ENCODE peak calls at places on chromosomes 3 and 15, in six cellular contexts. N, G, F, B, V and W are unnamed samples.

GRCh38 chr3:193708270-193708669 is 115.3 kb downstream of the OPA1 start:
- DNase-seq in N (no peak), G (no peak), F (no peak), B (no peak), V (no peak), W (no peak)

GRCh38 chr15:23823508-23823907 is 136.4 kb upstream of the NDN start:
- DNase-seq in N (no peak), G (no peak), F (peak; percentile 29), B (no peak), V (no peak), W (peak; percentile 6)

GRCh38 chr3:46449755-46450552 is 14.8 kb downstream of the LTF start:
- DNase-seq in N (peak; percentile 32), G (peak; percentile 8), F (no peak), B (no peak), V (peak; percentile 74), W (peak; percentile 56)

GRCh38 chr3:181700168-181701087 is 11.3 kb upstream of the SOX2 start:
- DNase-seq in N (peak; percentile 50), G (peak; percentile 54), F (peak; percentile 44), B (peak; percentile 21), V (peak; percentile 74), W (peak; percentile 62)

GRCh38 chr3:71304684-71305083 is 278.8 kb downstream of the FOXP1 start:
- DNase-seq in N (no peak), G (peak; percentile 72), F (peak; percentile 15), B (no peak), V (no peak), W (no peak)

GRCh38 chr3:128867200-128868125 is 12.0 kb upstream of the ACAD9 start:
- DNase-seq in N (no peak), G (no peak), F (no peak), B (no peak), V (no peak), W (no peak)

GRCh38 chr3:127747751-127748521 is 74.4 kb downstream of the MGLL start:
- DNase-seq in N (peak; percentile 84), G (peak; percentile 95), F (no peak), B (no peak), V (no peak), W (no peak)

GRCh38 chr15:42136513-42136912 is 19.9 kb downstream of the PLA2G4F start:
- DNase-seq in N (no peak), G (no peak), F (no peak), B (no peak), V (no peak), W (no peak)

GRCh38 chr3:16600771-16601538 is 4.3 kb downstream of the DAZL start:
- DNase-seq in N (peak; percentile 44), G (peak; percentile 81), F (peak; percentile 62), B (no peak), V (peak; percentile 59), W (peak; percentile 49)

GRCh38 chr15:91444656-91445055 is 344.6 kb downstream of the SV2B start:
- DNase-seq in N (no peak), G (no peak), F (no peak), B (no peak), V (no peak), W (no peak)

GRCh38 chr3:49554639-49555265 is 475 bp downstream of the BSN start:
- DNase-seq in N (no peak), G (peak; percentile 10), F (no peak), B (no peak), V (peak; percentile 80), W (no peak)

GRCh38 chr15:64232400-64232799 is 69.6 kb upstream of the PPIB start:
- DNase-seq in N (peak; percentile 46), G (peak; percentile 83), F (peak; percentile 10), B (no peak), V (no peak), W (no peak)

GRCh38 chr3:195908439-195909293 is at the start of gene TNK2:
- DNase-seq in N (peak; percentile 19), G (no peak), F (no peak), B (no peak), V (peak; percentile 28), W (no peak)

GRCh38 chr3:32951410-32951811 is at the start of gene CCR4:
- DNase-seq in N (no peak), G (no peak), F (no peak), B (no peak), V (no peak), W (no peak)

GRCh38 chr3:56976666-56977560 is 83.6 kb upstream of the SPATA12 start:
- DNase-seq in N (no peak), G (peak; percentile 67), F (no peak), B (no peak), V (no peak), W (no peak)

GRCh38 chr15:73564255-73564654 is 68.9 kb downstream of the NPTN start:
- DNase-seq in N (no peak), G (peak; percentile 47), F (no peak), B (no peak), V (peak; percentile 57), W (no peak)

GRCh38 chr3:20575153-20575552 is 389.1 kb upstream of the SGO1 start:
- DNase-seq in N (no peak), G (peak; percentile 78), F (no peak), B (no peak), V (no peak), W (no peak)

GRCh38 chr3:126391631-126392030 is 3.1 kb upstream of the CFAP100 start:
- DNase-seq in N (no peak), G (no peak), F (no peak), B (no peak), V (no peak), W (no peak)

GRCh38 chr15:61946778-61947177 is 113.5 kb downstream of the VPS13C start:
- DNase-seq in N (no peak), G (peak; percentile 57), F (no peak), B (no peak), V (no peak), W (no peak)

GRCh38 chr3:48301020-48301813 is 32.2 kb downstream of the SPINK8 start:
- DNase-seq in N (peak; percentile 67), G (peak; percentile 84), F (peak; percentile 80), B (peak; percentile 74), V (peak; percentile 91), W (peak; percentile 93)

GRCh38 chr3:48305396-48305795 is 28.1 kb downstream of the SPINK8 start:
- DNase-seq in N (no peak), G (no peak), F (no peak), B (no peak), V (no peak), W (no peak)

GRCh38 chr3:48299746-48300361 is 33.6 kb downstream of the SPINK8 start:
- DNase-seq in N (no peak), G (no peak), F (no peak), B (no peak), V (peak; percentile 18), W (no peak)

GRCh38 chr3:48303021-48303420 is 30.4 kb downstream of the SPINK8 start:
- DNase-seq in N (no peak), G (no peak), F (no peak), B (no peak), V (no peak), W (no peak)

DNA sequence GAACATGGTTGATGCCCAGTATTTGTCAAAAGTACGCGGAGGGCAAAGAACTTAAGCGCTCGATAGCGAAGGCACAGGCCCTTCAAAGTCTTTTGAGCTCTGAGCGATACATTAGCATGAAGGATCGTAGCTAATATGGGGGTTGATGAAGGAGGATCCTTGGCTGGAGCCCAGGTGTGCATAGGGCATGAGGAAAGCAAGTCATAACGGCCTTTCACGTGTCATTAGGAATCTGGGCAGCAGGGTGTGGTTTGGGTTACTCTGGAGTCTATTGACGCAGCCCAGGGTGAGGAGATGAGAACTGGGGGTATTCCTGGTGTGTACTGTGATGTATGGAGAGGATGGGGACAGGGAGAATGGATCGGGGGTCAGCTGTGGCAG is 31.7 kb downstream of the SPINK8 start:
- DNase-seq in N (peak; percentile 22), G (peak; percentile 19), F (peak; percentile 21), B (no peak), V (peak; percentile 18), W (peak; percentile 32)
- TF ChIP-seq BHLHE40 in N (no peak), G (no peak), F (no peak), B (no peak), V (no peak), W (no peak)

GRCh38 chr15:83694030-83694429 is 40.1 kb downstream of the ADAMTSL3 start:
- DNase-seq in N (peak; percentile 15), G (peak; percentile 32), F (no peak), B (no peak), V (no peak), W (no peak)
- TF ChIP-seq BHLHE40 in N (no peak), G (no peak), F (no peak), B (no peak), V (no peak), W (no peak)

GRCh38 chr3:8501388-8502131 is at the start of gene LMCD1:
- DNase-seq in N (peak; percentile 88), G (peak; percentile 95), F (peak; percentile 93), B (peak; percentile 64), V (peak; percentile 70), W (peak; percentile 88)

GRCh38 chr3:8500966-8501365 is 657 bp upstream of the LMCD1 start:
- DNase-seq in N (no peak), G (no peak), F (no peak), B (no peak), V (no peak), W (no peak)

GRCh38 chr3:8499181-8499611 is 2.4 kb upstream of the LMCD1 start:
- DNase-seq in N (no peak), G (no peak), F (peak; percentile 92), B (no peak), V (no peak), W (no peak)

GRCh38 chr3:8497582-8497981 is 4.0 kb upstream of the LMCD1 start:
- DNase-seq in N (no peak), G (peak; percentile 66), F (peak; percentile 75), B (no peak), V (no peak), W (no peak)

DNA sequence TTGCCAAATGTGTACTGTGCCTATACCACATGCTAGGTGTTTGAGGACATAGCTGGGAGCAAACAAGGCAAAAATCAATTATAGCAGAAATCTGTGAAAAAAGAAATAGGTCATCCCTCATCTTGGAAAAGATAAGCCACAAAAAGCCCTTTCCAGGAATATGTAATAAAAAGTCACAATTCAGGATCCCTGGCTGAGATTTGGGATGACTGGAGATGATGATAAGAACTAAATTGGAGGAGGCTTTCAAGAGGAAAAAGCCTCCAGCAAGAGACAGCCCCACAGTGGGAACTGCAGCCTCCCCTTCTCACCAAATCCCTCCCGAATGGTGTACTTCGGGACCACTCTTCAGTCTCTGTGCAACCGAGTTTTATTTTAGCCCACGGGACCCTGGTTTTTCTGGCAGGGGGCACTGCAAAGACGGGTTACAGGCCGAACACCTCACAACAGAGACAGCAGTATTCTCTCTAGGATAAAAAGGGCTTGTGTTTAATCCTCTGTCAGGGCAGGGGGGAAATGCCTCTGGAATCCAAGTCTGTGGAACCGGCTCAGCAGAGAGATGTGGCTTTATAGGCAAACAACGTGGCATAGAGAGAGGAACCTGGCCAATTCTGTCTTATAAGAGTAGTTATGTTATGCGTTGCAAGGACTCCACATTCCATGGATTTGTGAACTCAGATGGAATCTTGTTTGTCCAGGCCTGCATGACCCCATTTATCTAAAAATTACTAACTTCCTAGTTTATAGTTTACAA is 1.2 kb upstream of the LMCD1 start:
- DNase-seq in N (no peak), G (peak; percentile 81), F (peak; percentile 87), B (no peak), V (no peak), W (no peak)
- TF ChIP-seq BHLHE40 in N (no peak), G (no peak), F (no peak), B (no peak), V (no peak), W (no peak)

DNA sequence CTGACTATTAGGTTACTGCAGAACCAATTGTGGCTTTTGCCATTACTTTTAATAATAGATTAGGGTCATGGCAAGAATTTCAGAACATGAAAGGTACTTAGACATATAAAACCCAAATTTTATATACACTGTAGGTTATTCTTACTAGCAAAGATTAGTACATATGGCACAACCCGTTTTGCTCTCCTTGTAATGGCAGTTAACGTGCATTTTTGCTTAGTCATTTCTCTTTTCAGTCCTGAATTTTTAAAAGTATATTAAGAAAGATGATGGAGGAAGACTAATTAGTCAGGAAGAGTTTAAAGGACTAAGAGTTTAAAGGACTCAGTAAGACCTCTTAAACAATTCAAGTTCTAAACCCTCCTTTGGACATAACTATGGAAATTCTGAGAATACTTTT is 114.0 kb downstream of the PEAK1 start:
- DNase-seq in N (no peak), G (no peak), F (no peak), B (no peak), V (no peak), W (no peak)
- TF ChIP-seq BHLHE40 in N (no peak), G (no peak), F (no peak), B (no peak), V (no peak), W (no peak)